ENCODE peak calls at places on chromosomes 7 and 10, in nine cellular contexts. X, Z, V, D, N, T, W, F and R are unnamed samples.

GRCh38 chr10:44983066-44983894 is 4.7 kb upstream of the DEPP1 start:
- DNase-seq in X (no peak), Z (no peak), V (no peak), D (no peak), N (no peak), T (no peak), W (no peak), F (no peak), R (no peak)

GRCh38 chr10:21811245-21811585 is 192.3 kb downstream of the DNAJC1 start:
- DNase-seq in X (no peak), Z (no peak), V (no peak), D (no peak), N (no peak), T (no peak), W (no peak), F (no peak), R (no peak)

GRCh38 chr7:54921116-54921515 is 97.7 kb upstream of the EGFR start:
- DNase-seq in X (no peak), Z (peak), V (no peak), D (no peak), N (no peak), T (no peak), W (no peak), F (no peak), R (no peak)

GRCh38 chr7:46369933-46370654 is 449.0 kb upstream of the IGFBP3 start:
- DNase-seq in X (no peak), Z (peak), V (no peak), D (no peak), N (no peak), T (no peak), W (no peak), F (no peak), R (no peak)

GRCh38 chr7:156667110-156667436 is 26.5 kb downstream of the RNF32 start:
- DNase-seq in X (no peak), Z (no peak), V (no peak), D (no peak), N (no peak), T (no peak), W (no peak), F (no peak), R (no peak)

GRCh38 chr7:4724648-4725013 is 42.5 kb downstream of the FOXK1 start:
- DNase-seq in X (peak), Z (peak), V (no peak), D (no peak), N (no peak), T (no peak), W (no peak), F (no peak), R (no peak)

GRCh38 chr10:3907514-3907913 is 122.5 kb upstream of the KLF6 start:
- DNase-seq in X (no peak), Z (peak), V (no peak), D (no peak), N (no peak), T (no peak), W (no peak), F (no peak), R (no peak)

GRCh38 chr7:2374401-2374800 is 19.8 kb downstream of the EIF3B start:
- DNase-seq in X (no peak), Z (no peak), V (no peak), D (no peak), N (no peak), T (no peak), W (no peak), F (no peak), R (no peak)

GRCh38 chr10:76285012-76285411 is 853.6 kb downstream of the LRMDA start:
- DNase-seq in X (no peak), Z (peak), V (no peak), D (no peak), N (no peak), T (no peak), W (no peak), F (no peak), R (no peak)